ENCODE peak calls at places on chromosomes 4 and X, in eight cellular contexts. E is epithelial cell of esophagus; W is psoas muscle; I is mesenchymal stem cell; Y is tibial nerve; M is naive thymus-derived CD4-positive, alpha-beta T cell; G is A549; L is left ventricle myocardium inferior. T is an unnamed sample.

GRCh38 chrX:37474478-37474877 is 97.0 kb upstream of the LANCL3 start:
- DNase-seq in E (no peak), W (no peak), I (no peak), Y (no peak), M (no peak), G (no peak), L (no peak), T (no peak)

GRCh38 chr4:86595426-86595805 is 1.3 kb downstream of the PTPN13 start:
- DNase-seq in E (peak; percentile 67), W (no peak), I (peak; percentile 75), Y (no peak), M (no peak), G (no peak), L (no peak), T (no peak)

GRCh38 chrX:82676386-82676785 is 831.7 kb upstream of the POU3F4 start:
- DNase-seq in E (peak; percentile 32), W (no peak), I (no peak), Y (no peak), M (no peak), G (peak; percentile 1), L (no peak), T (no peak)

GRCh38 chr4:62814510-62815047 is 1594.7 kb downstream of the TECRL start:
- DNase-seq in E (no peak), W (no peak), I (no peak), Y (no peak), M (no peak), G (no peak), L (no peak), T (no peak)

GRCh38 chrX:111254896-111255693 is 15.2 kb downstream of the CAPN6 start:
- DNase-seq in E (peak; percentile 30), W (no peak), I (no peak), Y (no peak), M (no peak), G (no peak), L (no peak), T (no peak)

GRCh38 chrX:69065451-69065850 is 99.8 kb downstream of the PJA1 start:
- DNase-seq in E (peak; percentile 69), W (no peak), I (peak; percentile 53), Y (no peak), M (no peak), G (peak; percentile 6), L (no peak), T (peak; percentile 59)

GRCh38 chr4:183146478-183146877 is 47.4 kb downstream of the WWC2 start:
- DNase-seq in E (no peak), W (no peak), I (no peak), Y (no peak), M (no peak), G (no peak), L (no peak), T (no peak)

GRCh38 chr4:130110760-130111159 is 1014.8 kb downstream of the C4orf33 start:
- DNase-seq in E (no peak), W (no peak), I (no peak), Y (no peak), M (no peak), G (no peak), L (no peak), T (peak; percentile 29)

GRCh38 chrX:102659790-102660757 is 8.8 kb downstream of the GPRASP1 start:
- DNase-seq in E (peak; percentile 59), W (peak; percentile 92), I (peak; percentile 73), Y (peak; percentile 92), M (peak; percentile 78), G (peak; percentile 71), L (peak; percentile 86), T (peak; percentile 15)

GRCh38 chr4:151163855-151164254 is 64.4 kb downstream of the RPS3A start:
- DNase-seq in E (no peak), W (no peak), I (no peak), Y (no peak), M (no peak), G (no peak), L (no peak), T (no peak)

GRCh38 chr4:151167561-151167960 is 68.1 kb downstream of the RPS3A start:
- DNase-seq in E (no peak), W (no peak), I (no peak), Y (no peak), M (no peak), G (no peak), L (no peak), T (no peak)

GRCh38 chr4:151169223-151169622 is 69.8 kb downstream of the RPS3A start:
- DNase-seq in E (no peak), W (peak; percentile 69), I (peak; percentile 97), Y (peak; percentile 66), M (no peak), G (no peak), L (peak; percentile 75), T (no peak)

GRCh38 chr4:151166662-151167061 is 67.2 kb downstream of the RPS3A start:
- DNase-seq in E (no peak), W (no peak), I (no peak), Y (no peak), M (no peak), G (no peak), L (no peak), T (no peak)

DNA sequence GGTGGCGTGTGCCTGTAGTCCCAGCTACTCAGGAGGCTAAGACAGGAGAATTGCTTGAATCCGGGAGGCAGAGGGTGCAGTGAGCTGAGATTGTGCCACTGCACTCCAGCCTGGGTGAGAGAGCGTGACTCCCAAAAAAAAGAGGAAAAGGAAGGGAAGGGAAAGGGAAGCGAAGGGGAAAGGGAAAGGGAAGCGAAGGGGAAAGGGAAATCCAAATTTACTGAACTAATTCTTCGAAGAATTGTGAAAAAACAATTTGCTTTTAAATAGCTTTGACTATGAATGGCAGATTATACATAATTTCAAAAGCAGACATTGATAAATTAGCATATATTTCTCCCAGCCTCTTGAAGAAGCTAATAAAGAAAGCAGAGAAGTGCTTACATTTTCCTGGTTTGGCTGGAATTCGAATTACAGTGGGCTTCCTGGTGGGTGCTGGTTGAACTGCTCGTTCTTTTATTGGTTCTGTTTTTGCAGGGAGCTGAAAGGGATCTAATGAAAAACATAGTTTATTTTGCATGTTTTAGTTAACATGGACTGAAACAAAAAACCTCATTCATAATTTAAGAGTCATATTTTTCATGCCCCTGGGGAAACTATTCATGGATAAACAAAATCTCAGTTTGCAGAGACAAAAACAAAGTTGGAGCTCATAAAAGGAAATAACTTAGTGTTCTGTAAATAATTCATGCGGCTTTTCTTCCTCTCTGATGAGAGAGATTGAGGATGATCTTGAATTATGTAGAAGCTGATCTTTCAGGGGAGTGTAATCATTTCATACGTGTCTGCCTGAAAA is 66.0 kb downstream of the RPS3A start:
- DNase-seq in E (no peak), W (no peak), I (no peak), Y (no peak), M (no peak), G (no peak), L (no peak), T (no peak)
- H3K4me3 ChIP-seq in E (no peak overlapping the region), W (no peak overlapping the region), I (no peak overlapping the region), Y (no peak overlapping the region), M (no peak overlapping the region), G (no peak overlapping the region), L (no peak overlapping the region), T (no peak overlapping the region)

DNA sequence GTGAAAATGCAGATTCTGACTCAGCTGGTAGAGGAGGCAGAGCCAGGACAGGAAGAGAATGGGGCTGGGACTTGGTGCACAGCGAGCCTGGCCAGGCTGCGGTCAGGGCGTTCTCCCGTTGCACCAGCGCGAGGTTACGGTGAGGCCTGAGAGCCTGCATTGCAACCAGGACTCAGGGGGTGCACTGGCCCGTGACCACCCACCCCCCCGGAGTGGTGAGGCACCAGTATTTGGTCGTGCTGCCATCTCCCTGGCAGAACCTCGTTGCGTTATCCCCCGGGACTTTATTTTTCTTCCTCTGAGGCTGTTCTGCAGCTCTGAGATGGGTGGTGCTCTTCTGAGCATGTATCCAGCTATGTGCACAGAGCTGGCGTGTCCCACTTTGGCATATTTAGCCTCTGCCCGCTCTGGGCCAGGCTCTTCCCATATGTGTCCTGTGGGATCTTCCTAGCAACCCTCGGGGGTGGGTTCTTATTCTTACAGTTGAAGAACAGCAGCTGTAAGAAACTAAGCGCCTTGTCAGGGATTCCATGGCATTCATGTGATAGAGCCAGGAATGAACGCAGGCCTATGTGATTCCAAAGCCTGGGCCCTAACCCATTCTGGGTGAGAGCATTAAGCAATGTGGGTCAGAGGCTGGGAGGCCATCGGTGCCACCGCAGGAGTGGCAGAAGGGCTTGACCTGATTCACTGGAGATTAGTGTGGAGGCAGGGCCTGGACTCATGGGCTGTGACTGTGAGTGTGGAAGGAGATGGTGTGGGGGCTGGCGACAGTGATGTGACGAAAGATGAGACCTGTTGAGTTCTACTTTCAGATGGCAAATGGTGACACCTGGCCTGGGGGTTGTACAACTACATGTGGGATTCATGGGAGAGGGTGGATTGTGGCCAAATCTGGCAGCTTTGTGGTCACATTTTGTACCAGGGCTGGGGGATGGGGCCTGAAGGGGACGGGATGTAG is 3.1 kb downstream of the TADA2B start:
- DNase-seq in E (peak; percentile 32), W (no peak), I (no peak), Y (no peak), M (no peak), G (no peak), L (no peak), T (no peak)
- H3K4me3 ChIP-seq in E (no peak overlapping the region), W (peak overlapping the region; percentile 99), I (no peak overlapping the region), Y (no peak overlapping the region), M (peak overlapping the region; percentile 21), G (no peak overlapping the region), L (peak overlapping the region; percentile 96), T (peak overlapping the region; percentile 3)

GRCh38 chr4:7827566-7827965 is 112.1 kb downstream of the AFAP1 start:
- DNase-seq in E (no peak), W (no peak), I (no peak), Y (no peak), M (no peak), G (no peak), L (no peak), T (no peak)
- H3K4me3 ChIP-seq in E (no peak overlapping the region), W (no peak overlapping the region), I (no peak overlapping the region), Y (no peak overlapping the region), M (no peak overlapping the region), G (no peak overlapping the region), L (no peak overlapping the region), T (no peak overlapping the region)

GRCh38 chrX:134672101-134672500 is 13.8 kb upstream of the PLAC1 start:
- DNase-seq in E (no peak), W (no peak), I (no peak), Y (no peak), M (no peak), G (no peak), L (no peak), T (no peak)

GRCh38 chrX:134669378-134670098 is 11.3 kb upstream of the PLAC1 start:
- DNase-seq in E (peak; percentile 71), W (peak; percentile 64), I (peak; percentile 94), Y (no peak), M (no peak), G (peak; percentile 87), L (peak; percentile 19), T (no peak)

GRCh38 chrX:134670241-134670811 is 12.1 kb upstream of the PLAC1 start:
- DNase-seq in E (peak; percentile 83), W (peak; percentile 55), I (peak; percentile 87), Y (no peak), M (no peak), G (peak; percentile 94), L (no peak), T (peak; percentile 52)

GRCh38 chrX:134673123-134673522 is 14.9 kb upstream of the PLAC1 start:
- DNase-seq in E (no peak), W (no peak), I (no peak), Y (no peak), M (no peak), G (no peak), L (no peak), T (no peak)

DNA sequence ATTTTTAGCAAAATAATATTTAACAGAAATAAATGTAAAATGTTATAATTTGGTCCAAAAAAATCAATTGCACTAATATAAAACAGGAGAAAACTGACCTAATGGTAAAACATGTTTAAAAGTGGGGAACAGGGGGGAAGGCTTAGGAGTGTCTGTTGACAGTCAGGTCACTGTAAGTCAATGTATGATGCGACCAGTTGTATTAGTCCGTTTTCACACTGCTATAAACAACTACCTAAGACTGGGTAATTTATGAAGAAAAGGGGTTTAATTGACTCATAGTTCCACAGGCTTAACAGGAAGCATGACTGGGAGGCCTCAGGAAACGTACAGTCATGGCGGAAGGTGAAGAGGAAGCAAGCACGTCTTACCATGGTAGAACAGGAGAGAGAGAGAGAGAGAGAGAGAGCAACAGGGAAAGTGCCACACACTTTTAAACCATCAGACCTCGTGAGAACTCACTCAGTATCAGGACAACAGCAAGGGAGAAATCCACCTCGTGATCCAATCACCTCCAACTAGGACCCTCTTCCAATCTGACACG is 13.0 kb upstream of the PLAC1 start:
- DNase-seq in E (peak; percentile 68), W (no peak), I (peak; percentile 65), Y (no peak), M (no peak), G (no peak), L (no peak), T (no peak)
- H3K4me3 ChIP-seq in E (no peak overlapping the region), W (no peak overlapping the region), I (no peak overlapping the region), Y (no peak overlapping the region), M (no peak overlapping the region), G (no peak overlapping the region), L (no peak overlapping the region), T (no peak overlapping the region)